ENCODE peak calls at places on chromosome 22, in four cellular contexts. One of them, this sample, is unnamed.

GRCh38 chr22:24355574-24355973 is 71.8 kb upstream of the ADORA2A start:
- DNase-seq in K562: no peak
- DNase-seq in GM12878: no peak
- DNase-seq in HepG2: no peak
- DNase-seq in this sample: no peak

GRCh38 chr22:39174498-39175120 is 22.1 kb upstream of the CBX7 start:
- DNase-seq in K562: no peak
- DNase-seq in GM12878: no peak
- DNase-seq in HepG2: peak
- DNase-seq in this sample: peak

GRCh38 chr22:36644333-36644757 is 59.2 kb downstream of the CACNG2 start:
- DNase-seq in K562: peak
- DNase-seq in GM12878: no peak
- DNase-seq in HepG2: peak
- DNase-seq in this sample: peak

GRCh38 chr22:29093501-29093921 is 20.7 kb downstream of the KREMEN1 start:
- DNase-seq in K562: no peak
- DNase-seq in GM12878: no peak
- DNase-seq in HepG2: no peak
- DNase-seq in this sample: no peak

GRCh38 chr22:43135565-43135964 is 7.6 kb downstream of the MCAT start:
- DNase-seq in K562: no peak
- DNase-seq in GM12878: no peak
- DNase-seq in HepG2: no peak
- DNase-seq in this sample: no peak

GRCh38 chr22:27880778-27881394 is 38.2 kb downstream of the PITPNB start:
- DNase-seq in K562: no peak
- DNase-seq in GM12878: no peak
- DNase-seq in HepG2: peak
- DNase-seq in this sample: no peak

GRCh38 chr22:42461511-42461910 is 29.3 kb upstream of the NFAM1 start:
- DNase-seq in K562: no peak
- DNase-seq in GM12878: no peak
- DNase-seq in HepG2: no peak
- DNase-seq in this sample: peak

GRCh38 chr22:48259991-48260670 is 1497.7 kb downstream of the TBC1D22A start:
- DNase-seq in K562: no peak
- DNase-seq in GM12878: no peak
- DNase-seq in HepG2: no peak
- DNase-seq in this sample: no peak

GRCh38 chr22:36636916-36637315 is 66.6 kb downstream of the CACNG2 start:
- DNase-seq in K562: no peak
- DNase-seq in GM12878: no peak
- DNase-seq in HepG2: no peak
- DNase-seq in this sample: no peak

GRCh38 chr22:37351268-37351667 is 69.0 kb downstream of the CYTH4 start:
- DNase-seq in K562: no peak
- DNase-seq in GM12878: no peak
- DNase-seq in HepG2: no peak
- DNase-seq in this sample: no peak

GRCh38 chr22:46119729-46120419 is 30.5 kb upstream of the PPARA start:
- DNase-seq in K562: peak
- DNase-seq in GM12878: no peak
- DNase-seq in HepG2: no peak
- DNase-seq in this sample: no peak

GRCh38 chr22:45731041-45731797 is 59.6 kb downstream of the ATXN10 start:
- DNase-seq in K562: no peak
- DNase-seq in GM12878: no peak
- DNase-seq in HepG2: no peak
- DNase-seq in this sample: no peak

GRCh38 chr22:39244496-39245129 is at the start of gene PDGFB:
- DNase-seq in K562: peak
- DNase-seq in GM12878: no peak
- DNase-seq in HepG2: no peak
- DNase-seq in this sample: no peak

GRCh38 chr22:24208012-24208749 is 26.9 kb downstream of the SUSD2 start:
- DNase-seq in K562: no peak
- DNase-seq in GM12878: no peak
- DNase-seq in HepG2: peak
- DNase-seq in this sample: no peak

GRCh38 chr22:24053481-24054226 is 42.5 kb downstream of the CABIN1 start:
- DNase-seq in K562: no peak
- DNase-seq in GM12878: peak
- DNase-seq in HepG2: no peak
- DNase-seq in this sample: no peak

GRCh38 chr22:29030618-29031235 is 30.9 kb downstream of the C22orf31 start:
- DNase-seq in K562: peak
- DNase-seq in GM12878: no peak
- DNase-seq in HepG2: peak
- DNase-seq in this sample: peak

GRCh38 chr22:49538006-49538405 is 289.7 kb downstream of the BRD1 start:
- DNase-seq in K562: no peak
- DNase-seq in GM12878: no peak
- DNase-seq in HepG2: no peak
- DNase-seq in this sample: no peak

GRCh38 chr22:48920776-48921241 is 906.9 kb downstream of the BRD1 start:
- DNase-seq in K562: no peak
- DNase-seq in GM12878: no peak
- DNase-seq in HepG2: no peak
- DNase-seq in this sample: no peak

GRCh38 chr22:30806391-30806861 is 111.8 kb downstream of the OSBP2 start:
- DNase-seq in K562: no peak
- DNase-seq in GM12878: no peak
- DNase-seq in HepG2: peak
- DNase-seq in this sample: peak

GRCh38 chr22:45290410-45290936 is 5.7 kb downstream of the UPK3A start:
- DNase-seq in K562: no peak
- DNase-seq in GM12878: no peak
- DNase-seq in HepG2: no peak
- DNase-seq in this sample: peak

GRCh38 chr22:39312410-39312809 is 7.0 kb downstream of the RPL3 start:
- DNase-seq in K562: no peak
- DNase-seq in GM12878: no peak
- DNase-seq in HepG2: no peak
- DNase-seq in this sample: no peak

GRCh38 chr22:28424427-28425080 is 255.1 kb downstream of the TTC28 start:
- DNase-seq in K562: no peak
- DNase-seq in GM12878: no peak
- DNase-seq in HepG2: peak
- DNase-seq in this sample: no peak

GRCh38 chr22:45202333-45203149 is 38.2 kb downstream of the KIAA0930 start:
- DNase-seq in K562: no peak
- DNase-seq in GM12878: no peak
- DNase-seq in HepG2: no peak
- DNase-seq in this sample: no peak

GRCh38 chr22:23779731-23780130 is 7.0 kb upstream of the SMARCB1 start:
- DNase-seq in K562: no peak
- DNase-seq in GM12878: no peak
- DNase-seq in HepG2: no peak
- DNase-seq in this sample: no peak

GRCh38 chr22:48481748-48482147 is 1345.9 kb downstream of the BRD1 start:
- DNase-seq in K562: no peak
- DNase-seq in GM12878: no peak
- DNase-seq in HepG2: no peak
- DNase-seq in this sample: no peak

GRCh38 chr22:31532060-31532459 is 35.7 kb downstream of the SFI1 start:
- DNase-seq in K562: no peak
- DNase-seq in GM12878: no peak
- DNase-seq in HepG2: no peak
- DNase-seq in this sample: no peak

GRCh38 chr22:29885610-29886009 is 2.6 kb downstream of the MTMR3 start:
- DNase-seq in K562: no peak
- DNase-seq in GM12878: no peak
- DNase-seq in HepG2: no peak
- DNase-seq in this sample: no peak

GRCh38 chr22:48939441-48940265 is 888.0 kb downstream of the BRD1 start:
- DNase-seq in K562: no peak
- DNase-seq in GM12878: no peak
- DNase-seq in HepG2: no peak
- DNase-seq in this sample: no peak

GRCh38 chr22:46732513-46732912 is 5.5 kb downstream of the CERK start:
- DNase-seq in K562: no peak
- DNase-seq in GM12878: no peak
- DNase-seq in HepG2: no peak
- DNase-seq in this sample: no peak

GRCh38 chr22:44045171-44045570 is 21.1 kb downstream of the PARVB start:
- DNase-seq in K562: no peak
- DNase-seq in GM12878: no peak
- DNase-seq in HepG2: no peak
- DNase-seq in this sample: no peak

DNA sequence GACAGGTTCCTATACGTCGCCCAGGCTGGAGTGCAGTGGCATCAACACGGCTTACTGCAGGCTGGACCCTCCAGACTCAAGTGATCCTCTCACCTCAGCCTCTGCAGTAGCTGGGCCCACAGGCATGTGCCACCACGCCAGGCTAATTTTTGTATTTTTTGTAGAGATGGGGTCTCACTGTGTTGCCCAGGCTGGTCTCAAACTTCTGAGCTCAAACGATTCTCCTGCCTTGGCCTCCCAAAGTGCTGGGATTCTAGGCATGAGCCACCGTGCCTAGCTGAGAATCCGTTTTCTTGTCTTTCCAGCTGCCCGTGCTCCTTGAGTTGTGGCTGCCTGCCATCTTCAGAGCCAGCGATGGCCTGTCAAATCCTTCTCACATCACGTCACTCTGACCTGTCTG is 56.8 kb downstream of the MCM5 start:
- DNase-seq in K562: no peak
- DNase-seq in GM12878: no peak
- DNase-seq in HepG2: no peak
- DNase-seq in this sample: no peak
- TF ChIP-seq ETV6 in K562: no peak
- TF ChIP-seq ETV6 in GM12878: no peak
- TF ChIP-seq ETV6 in HepG2: no peak
- TF ChIP-seq ETV6 in this sample: no peak

DNA sequence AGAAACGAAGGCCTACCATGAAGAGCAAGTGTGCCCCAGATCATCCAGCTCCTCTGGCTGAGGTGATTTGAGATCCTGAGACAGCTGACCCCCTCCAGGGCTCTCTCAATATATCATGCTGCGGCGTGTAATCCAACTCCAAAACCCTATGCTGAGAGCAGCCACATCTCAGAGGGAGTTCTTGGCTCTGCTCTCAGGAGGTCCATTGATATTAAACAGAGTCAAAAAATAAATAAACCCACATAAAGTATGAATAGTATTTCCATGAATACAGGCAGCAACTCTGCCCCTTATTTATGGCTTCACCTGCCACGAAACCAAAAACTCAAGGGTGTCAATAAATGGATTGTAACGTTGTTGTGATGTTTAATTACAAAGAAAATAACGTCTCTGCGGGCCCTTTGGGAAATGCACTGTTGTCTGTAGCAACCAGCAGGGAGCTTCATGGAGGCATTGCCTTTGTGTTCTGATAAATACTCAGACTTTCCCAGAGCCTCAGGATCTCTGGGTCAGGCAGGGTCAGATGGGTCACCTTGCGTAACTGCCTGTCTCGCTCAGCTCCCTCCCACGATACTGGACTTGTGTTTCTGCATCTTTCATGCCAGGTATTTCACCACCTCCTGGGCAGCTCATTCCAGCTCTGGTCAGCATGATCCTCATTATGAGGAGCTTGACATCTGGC is 162.7 kb downstream of the LARGE1 start:
- DNase-seq in K562: no peak
- DNase-seq in GM12878: no peak
- DNase-seq in HepG2: peak
- DNase-seq in this sample: no peak
- TF ChIP-seq ETV6 in K562: no peak
- TF ChIP-seq ETV6 in GM12878: no peak
- TF ChIP-seq ETV6 in HepG2: no peak
- TF ChIP-seq ETV6 in this sample: no peak

DNA sequence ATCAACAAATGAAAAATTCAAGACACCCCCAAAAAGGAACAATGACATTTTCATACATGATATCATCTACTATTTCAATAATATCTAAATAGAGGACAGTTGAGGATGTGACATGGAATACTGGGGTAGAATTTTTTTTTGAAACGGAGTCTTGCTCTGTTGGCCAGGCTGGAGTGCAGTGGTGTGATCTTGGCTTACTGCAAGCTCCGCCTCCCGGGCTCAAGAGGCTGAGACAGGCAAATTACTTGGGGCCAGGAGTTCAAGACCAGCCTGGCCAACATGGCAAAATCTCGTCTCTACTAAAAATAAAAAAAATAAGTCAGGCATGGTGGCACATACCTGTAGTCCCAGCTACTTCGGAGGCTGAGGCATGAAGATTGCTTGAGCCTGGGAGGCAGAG is 41.4 kb downstream of the LRRC74B start:
- DNase-seq in K562: no peak
- DNase-seq in GM12878: no peak
- DNase-seq in HepG2: no peak
- DNase-seq in this sample: no peak
- TF ChIP-seq ETV6 in K562: no peak
- TF ChIP-seq ETV6 in GM12878: no peak
- TF ChIP-seq ETV6 in HepG2: no peak
- TF ChIP-seq ETV6 in this sample: no peak

GRCh38 chr22:18060646-18061620 is 16.9 kb upstream of the PEX26 start:
- DNase-seq in K562: no peak
- DNase-seq in GM12878: no peak
- DNase-seq in HepG2: peak
- DNase-seq in this sample: no peak

GRCh38 chr22:18059991-18060390 is 17.8 kb upstream of the PEX26 start:
- DNase-seq in K562: no peak
- DNase-seq in GM12878: no peak
- DNase-seq in HepG2: no peak
- DNase-seq in this sample: no peak

GRCh38 chr22:18063311-18063710 is 14.5 kb upstream of the PEX26 start:
- DNase-seq in K562: no peak
- DNase-seq in GM12878: no peak
- DNase-seq in HepG2: no peak
- DNase-seq in this sample: no peak

GRCh38 chr22:18064636-18065035 is 13.2 kb upstream of the PEX26 start:
- DNase-seq in K562: no peak
- DNase-seq in GM12878: no peak
- DNase-seq in HepG2: no peak
- DNase-seq in this sample: no peak

GRCh38 chr22:18062421-18062820 is 15.4 kb upstream of the PEX26 start:
- DNase-seq in K562: no peak
- DNase-seq in GM12878: no peak
- DNase-seq in HepG2: no peak
- DNase-seq in this sample: no peak
- TF ChIP-seq ETV6 in K562: no peak
- TF ChIP-seq ETV6 in GM12878: no peak
- TF ChIP-seq ETV6 in HepG2: no peak
- TF ChIP-seq ETV6 in this sample: no peak

This sample was measured in WTC11.